ENCODE peak calls at places on chromosomes 3 and 15, in nine cellular contexts. J is activated CD4-positive, CD25-positive, alpha-beta regulatory T cell treated with anti-CD3 and anti-CD28 coated beads, Interleukin-2, amount 50 U/mL, for 72 hours; I is H54; U is HT1080; B is COR-L47; E is Calu3; Z is T-cell; S is Panc1; C is dorsolateral prefrontal cortex. M is an unnamed sample.

GRCh38 chr3:194995922-194996321 is 275.0 kb downstream of the XXYLT1 start:
- DNase-seq in J (peak; percentile 9), I (no peak), U (no peak), B (no peak), E (no peak), Z (no peak), S (no peak), C (peak; percentile 26), M (no peak)

GRCh38 chr3:53103566-53104296 is 26.5 kb downstream of the RFT1 start:
- DNase-seq in J (no peak), I (no peak), U (peak; percentile 59), B (no peak), E (no peak), Z (no peak), S (no peak), C (no peak), M (peak; percentile 22)

GRCh38 chr3:134642445-134643149 is 8.2 kb downstream of the KY start:
- DNase-seq in J (no peak), I (no peak), U (no peak), B (no peak), E (no peak), Z (no peak), S (no peak), C (no peak), M (no peak)

GRCh38 chr3:128634075-128634611 is 16.5 kb downstream of the RPN1 start:
- DNase-seq in J (no peak), I (no peak), U (no peak), B (no peak), E (no peak), Z (no peak), S (no peak), C (no peak), M (no peak)

GRCh38 chr3:16176391-16177030 is 2.0 kb downstream of the GALNT15 start:
- DNase-seq in J (no peak), I (no peak), U (no peak), B (no peak), E (no peak), Z (no peak), S (no peak), C (no peak), M (no peak)

GRCh38 chr15:70062321-70062956 is 35.3 kb downstream of the TLE3 start:
- DNase-seq in J (no peak), I (no peak), U (no peak), B (peak; percentile 96), E (peak; percentile 91), Z (no peak), S (no peak), C (peak; percentile 87), M (no peak)

GRCh38 chr3:11391930-11392688 is 119.9 kb downstream of the ATG7 start:
- DNase-seq in J (no peak), I (peak; percentile 21), U (peak; percentile 69), B (no peak), E (no peak), Z (no peak), S (no peak), C (no peak), M (no peak)

GRCh38 chr3:136512391-136512790 is 239.8 kb downstream of the STAG1 start:
- DNase-seq in J (no peak), I (no peak), U (no peak), B (no peak), E (no peak), Z (no peak), S (no peak), C (no peak), M (no peak)

GRCh38 chr3:30810617-30811016 is 83.8 kb downstream of the GADL1 start:
- DNase-seq in J (no peak), I (no peak), U (no peak), B (no peak), E (no peak), Z (peak; percentile 1), S (no peak), C (no peak), M (no peak)

GRCh38 chr15:100103828-100104227 is 237.9 kb downstream of the ADAMTS17 start:
- DNase-seq in J (no peak), I (no peak), U (no peak), B (no peak), E (no peak), Z (no peak), S (no peak), C (peak; percentile 9), M (no peak)

GRCh38 chr3:35638640-35639250 is 580 bp upstream of the ARPP21 start:
- DNase-seq in J (no peak), I (no peak), U (no peak), B (no peak), E (no peak), Z (no peak), S (no peak), C (peak; percentile 54), M (no peak)

GRCh38 chr3:127672429-127673190 is at the start of gene ABTB1:
- DNase-seq in J (peak; percentile 89), I (peak; percentile 84), U (peak; percentile 80), B (peak; percentile 89), E (peak; percentile 95), Z (peak; percentile 86), S (no peak), C (peak; percentile 77), M (peak; percentile 90)

GRCh38 chr3:114155370-114155821 is 23.5 kb downstream of the DRD3 start:
- DNase-seq in J (no peak), I (peak; percentile 19), U (peak; percentile 21), B (peak; percentile 30), E (peak; percentile 16), Z (no peak), S (no peak), C (no peak), M (no peak)

GRCh38 chr15:61116830-61117229 is 112.3 kb downstream of the RORA start:
- DNase-seq in J (no peak), I (no peak), U (no peak), B (peak; percentile 39), E (no peak), Z (no peak), S (no peak), C (no peak), M (no peak)

M was measured in activated naive CD8-positive, alpha-beta T cell treated with anti-CD3 and anti-CD28 coated beads, Interleukin-2, amount 10 ng/mL, durations not matched to agents 7 days and 5 days.